ENCODE peak calls at places on chromosome 16, in seven cellular contexts. One of them, this sample, is unnamed.

GRCh38 chr16:59698341-59698979 is 964.3 kb upstream of the GOT2 start:
- DNase-seq in effector memory CD4-positive, alpha-beta T cell: no peak
- DNase-seq in GM12864: no peak
- DNase-seq in stimulated activated CD8-positive, alpha-beta memory T cell treated with anti-CD3 and anti-CD28 coated beads, Interleukin-7, amount 100 ng/mL, for 24 hours: no peak
- DNase-seq in stimulated activated CD4-positive, alpha-beta T cell treated with anti-CD3 and anti-CD28 coated beads, Interleukin-1b, Interleukin-23, amount 100 ng/mL, for 1 hour: no peak
- DNase-seq in Right ventricle myocardium superior: no peak
- DNase-seq in HFF-Myc: peak
- DNase-seq in this sample: peak

GRCh38 chr16:49457196-49457595 is 83.6 kb downstream of the C16orf78 start:
- DNase-seq in effector memory CD4-positive, alpha-beta T cell: no peak
- DNase-seq in GM12864: no peak
- DNase-seq in Right ventricle myocardium superior: no peak
- DNase-seq in stimulated activated CD8-positive, alpha-beta memory T cell treated with anti-CD3 and anti-CD28 coated beads, Interleukin-7, amount 100 ng/mL, for 24 hours: no peak
- DNase-seq in stimulated activated CD4-positive, alpha-beta T cell treated with anti-CD3 and anti-CD28 coated beads, Interleukin-1b, Interleukin-23, amount 100 ng/mL, for 1 hour: no peak
- DNase-seq in HFF-Myc: no peak
- DNase-seq in this sample: no peak

GRCh38 chr16:59126486-59126885 is 392.4 kb upstream of the GOT2 start:
- DNase-seq in stimulated activated CD8-positive, alpha-beta memory T cell treated with anti-CD3 and anti-CD28 coated beads, Interleukin-7, amount 100 ng/mL, for 24 hours: no peak
- DNase-seq in HFF-Myc: no peak
- DNase-seq in effector memory CD4-positive, alpha-beta T cell: no peak
- DNase-seq in stimulated activated CD4-positive, alpha-beta T cell treated with anti-CD3 and anti-CD28 coated beads, Interleukin-1b, Interleukin-23, amount 100 ng/mL, for 1 hour: no peak
- DNase-seq in GM12864: no peak
- DNase-seq in Right ventricle myocardium superior: no peak
- DNase-seq in this sample: peak

GRCh38 chr16:3474136-3474779 is 21.0 kb downstream of the C16orf90 start:
- DNase-seq in effector memory CD4-positive, alpha-beta T cell: no peak
- DNase-seq in GM12864: no peak
- DNase-seq in stimulated activated CD8-positive, alpha-beta memory T cell treated with anti-CD3 and anti-CD28 coated beads, Interleukin-7, amount 100 ng/mL, for 24 hours: no peak
- DNase-seq in Right ventricle myocardium superior: peak
- DNase-seq in HFF-Myc: no peak
- DNase-seq in stimulated activated CD4-positive, alpha-beta T cell treated with anti-CD3 and anti-CD28 coated beads, Interleukin-1b, Interleukin-23, amount 100 ng/mL, for 1 hour: no peak
- DNase-seq in this sample: no peak

GRCh38 chr16:646679-647172 is 2.4 kb upstream of the WDR90 start:
- DNase-seq in stimulated activated CD4-positive, alpha-beta T cell treated with anti-CD3 and anti-CD28 coated beads, Interleukin-1b, Interleukin-23, amount 100 ng/mL, for 1 hour: no peak
- DNase-seq in effector memory CD4-positive, alpha-beta T cell: no peak
- DNase-seq in GM12864: no peak
- DNase-seq in Right ventricle myocardium superior: no peak
- DNase-seq in stimulated activated CD8-positive, alpha-beta memory T cell treated with anti-CD3 and anti-CD28 coated beads, Interleukin-7, amount 100 ng/mL, for 24 hours: no peak
- DNase-seq in HFF-Myc: no peak
- DNase-seq in this sample: no peak

GRCh38 chr16:69266334-69267063 is 44.7 kb upstream of the VPS4A start:
- DNase-seq in Right ventricle myocardium superior: no peak
- DNase-seq in effector memory CD4-positive, alpha-beta T cell: no peak
- DNase-seq in HFF-Myc: no peak
- DNase-seq in stimulated activated CD4-positive, alpha-beta T cell treated with anti-CD3 and anti-CD28 coated beads, Interleukin-1b, Interleukin-23, amount 100 ng/mL, for 1 hour: no peak
- DNase-seq in stimulated activated CD8-positive, alpha-beta memory T cell treated with anti-CD3 and anti-CD28 coated beads, Interleukin-7, amount 100 ng/mL, for 24 hours: no peak
- DNase-seq in GM12864: no peak
- DNase-seq in this sample: no peak

GRCh38 chr16:67862623-67863583 is 9.9 kb upstream of the EDC4 start:
- DNase-seq in stimulated activated CD8-positive, alpha-beta memory T cell treated with anti-CD3 and anti-CD28 coated beads, Interleukin-7, amount 100 ng/mL, for 24 hours: no peak
- DNase-seq in Right ventricle myocardium superior: peak
- DNase-seq in stimulated activated CD4-positive, alpha-beta T cell treated with anti-CD3 and anti-CD28 coated beads, Interleukin-1b, Interleukin-23, amount 100 ng/mL, for 1 hour: no peak
- DNase-seq in GM12864: no peak
- DNase-seq in effector memory CD4-positive, alpha-beta T cell: no peak
- DNase-seq in HFF-Myc: no peak
- DNase-seq in this sample: no peak

GRCh38 chr16:54936979-54937672 is 6.5 kb downstream of the IRX5 start:
- DNase-seq in effector memory CD4-positive, alpha-beta T cell: no peak
- DNase-seq in stimulated activated CD4-positive, alpha-beta T cell treated with anti-CD3 and anti-CD28 coated beads, Interleukin-1b, Interleukin-23, amount 100 ng/mL, for 1 hour: no peak
- DNase-seq in HFF-Myc: no peak
- DNase-seq in GM12864: no peak
- DNase-seq in stimulated activated CD8-positive, alpha-beta memory T cell treated with anti-CD3 and anti-CD28 coated beads, Interleukin-7, amount 100 ng/mL, for 24 hours: no peak
- DNase-seq in Right ventricle myocardium superior: no peak
- DNase-seq in this sample: no peak

GRCh38 chr16:66474750-66475199 is 47.7 kb downstream of the BEAN1 start:
- DNase-seq in HFF-Myc: no peak
- DNase-seq in GM12864: peak
- DNase-seq in effector memory CD4-positive, alpha-beta T cell: peak
- DNase-seq in stimulated activated CD8-positive, alpha-beta memory T cell treated with anti-CD3 and anti-CD28 coated beads, Interleukin-7, amount 100 ng/mL, for 24 hours: peak
- DNase-seq in Right ventricle myocardium superior: no peak
- DNase-seq in stimulated activated CD4-positive, alpha-beta T cell treated with anti-CD3 and anti-CD28 coated beads, Interleukin-1b, Interleukin-23, amount 100 ng/mL, for 1 hour: no peak
- DNase-seq in this sample: no peak

GRCh38 chr16:87043273-87044030 is 273.7 kb downstream of the C16orf95 start:
- DNase-seq in GM12864: no peak
- DNase-seq in stimulated activated CD8-positive, alpha-beta memory T cell treated with anti-CD3 and anti-CD28 coated beads, Interleukin-7, amount 100 ng/mL, for 24 hours: no peak
- DNase-seq in HFF-Myc: no peak
- DNase-seq in stimulated activated CD4-positive, alpha-beta T cell treated with anti-CD3 and anti-CD28 coated beads, Interleukin-1b, Interleukin-23, amount 100 ng/mL, for 1 hour: no peak
- DNase-seq in Right ventricle myocardium superior: no peak
- DNase-seq in effector memory CD4-positive, alpha-beta T cell: no peak
- DNase-seq in this sample: no peak

GRCh38 chr16:84680165-84680842 is 19.5 kb upstream of the USP10 start:
- DNase-seq in Right ventricle myocardium superior: no peak
- DNase-seq in HFF-Myc: no peak
- DNase-seq in GM12864: no peak
- DNase-seq in stimulated activated CD8-positive, alpha-beta memory T cell treated with anti-CD3 and anti-CD28 coated beads, Interleukin-7, amount 100 ng/mL, for 24 hours: no peak
- DNase-seq in stimulated activated CD4-positive, alpha-beta T cell treated with anti-CD3 and anti-CD28 coated beads, Interleukin-1b, Interleukin-23, amount 100 ng/mL, for 1 hour: no peak
- DNase-seq in effector memory CD4-positive, alpha-beta T cell: no peak
- DNase-seq in this sample: no peak

GRCh38 chr16:87582221-87582965 is 19.9 kb upstream of the JPH3 start:
- DNase-seq in stimulated activated CD8-positive, alpha-beta memory T cell treated with anti-CD3 and anti-CD28 coated beads, Interleukin-7, amount 100 ng/mL, for 24 hours: no peak
- DNase-seq in Right ventricle myocardium superior: peak
- DNase-seq in GM12864: no peak
- DNase-seq in HFF-Myc: no peak
- DNase-seq in effector memory CD4-positive, alpha-beta T cell: no peak
- DNase-seq in stimulated activated CD4-positive, alpha-beta T cell treated with anti-CD3 and anti-CD28 coated beads, Interleukin-1b, Interleukin-23, amount 100 ng/mL, for 1 hour: no peak
- DNase-seq in this sample: no peak

GRCh38 chr16:50378417-50378816 is 9.6 kb upstream of the BRD7 start:
- DNase-seq in Right ventricle myocardium superior: no peak
- DNase-seq in GM12864: no peak
- DNase-seq in effector memory CD4-positive, alpha-beta T cell: no peak
- DNase-seq in stimulated activated CD8-positive, alpha-beta memory T cell treated with anti-CD3 and anti-CD28 coated beads, Interleukin-7, amount 100 ng/mL, for 24 hours: no peak
- DNase-seq in HFF-Myc: no peak
- DNase-seq in stimulated activated CD4-positive, alpha-beta T cell treated with anti-CD3 and anti-CD28 coated beads, Interleukin-1b, Interleukin-23, amount 100 ng/mL, for 1 hour: no peak
- DNase-seq in this sample: no peak

GRCh38 chr16:6642271-6642670 is 690.4 kb upstream of the RBFOX1 start:
- DNase-seq in effector memory CD4-positive, alpha-beta T cell: no peak
- DNase-seq in stimulated activated CD4-positive, alpha-beta T cell treated with anti-CD3 and anti-CD28 coated beads, Interleukin-1b, Interleukin-23, amount 100 ng/mL, for 1 hour: no peak
- DNase-seq in HFF-Myc: no peak
- DNase-seq in Right ventricle myocardium superior: no peak
- DNase-seq in GM12864: no peak
- DNase-seq in stimulated activated CD8-positive, alpha-beta memory T cell treated with anti-CD3 and anti-CD28 coated beads, Interleukin-7, amount 100 ng/mL, for 24 hours: no peak
- DNase-seq in this sample: no peak

GRCh38 chr16:46753015-46753414 is 4.9 kb upstream of the MYLK3 start:
- DNase-seq in HFF-Myc: no peak
- DNase-seq in Right ventricle myocardium superior: peak
- DNase-seq in effector memory CD4-positive, alpha-beta T cell: no peak
- DNase-seq in GM12864: no peak
- DNase-seq in stimulated activated CD8-positive, alpha-beta memory T cell treated with anti-CD3 and anti-CD28 coated beads, Interleukin-7, amount 100 ng/mL, for 24 hours: no peak
- DNase-seq in stimulated activated CD4-positive, alpha-beta T cell treated with anti-CD3 and anti-CD28 coated beads, Interleukin-1b, Interleukin-23, amount 100 ng/mL, for 1 hour: no peak
- DNase-seq in this sample: no peak

GRCh38 chr16:10940501-10941079 is 1.7 kb downstream of the DEXI start:
- DNase-seq in stimulated activated CD8-positive, alpha-beta memory T cell treated with anti-CD3 and anti-CD28 coated beads, Interleukin-7, amount 100 ng/mL, for 24 hours: no peak
- DNase-seq in stimulated activated CD4-positive, alpha-beta T cell treated with anti-CD3 and anti-CD28 coated beads, Interleukin-1b, Interleukin-23, amount 100 ng/mL, for 1 hour: no peak
- DNase-seq in GM12864: no peak
- DNase-seq in effector memory CD4-positive, alpha-beta T cell: no peak
- DNase-seq in Right ventricle myocardium superior: peak
- DNase-seq in HFF-Myc: no peak
- DNase-seq in this sample: no peak

GRCh38 chr16:80250376-80250775 is 290.4 kb upstream of the DYNLRB2 start:
- DNase-seq in stimulated activated CD8-positive, alpha-beta memory T cell treated with anti-CD3 and anti-CD28 coated beads, Interleukin-7, amount 100 ng/mL, for 24 hours: no peak
- DNase-seq in GM12864: no peak
- DNase-seq in stimulated activated CD4-positive, alpha-beta T cell treated with anti-CD3 and anti-CD28 coated beads, Interleukin-1b, Interleukin-23, amount 100 ng/mL, for 1 hour: no peak
- DNase-seq in effector memory CD4-positive, alpha-beta T cell: no peak
- DNase-seq in Right ventricle myocardium superior: no peak
- DNase-seq in HFF-Myc: no peak
- DNase-seq in this sample: no peak

GRCh38 chr16:85354623-85355514 is 242.6 kb upstream of the CIBAR2 start:
- DNase-seq in stimulated activated CD4-positive, alpha-beta T cell treated with anti-CD3 and anti-CD28 coated beads, Interleukin-1b, Interleukin-23, amount 100 ng/mL, for 1 hour: no peak
- DNase-seq in effector memory CD4-positive, alpha-beta T cell: no peak
- DNase-seq in HFF-Myc: peak
- DNase-seq in Right ventricle myocardium superior: no peak
- DNase-seq in stimulated activated CD8-positive, alpha-beta memory T cell treated with anti-CD3 and anti-CD28 coated beads, Interleukin-7, amount 100 ng/mL, for 24 hours: no peak
- DNase-seq in GM12864: no peak
- DNase-seq in this sample: no peak

GRCh38 chr16:82108101-82108500 is 61.9 kb downstream of the MPHOSPH6 start:
- DNase-seq in GM12864: no peak
- DNase-seq in Right ventricle myocardium superior: no peak
- DNase-seq in stimulated activated CD8-positive, alpha-beta memory T cell treated with anti-CD3 and anti-CD28 coated beads, Interleukin-7, amount 100 ng/mL, for 24 hours: no peak
- DNase-seq in HFF-Myc: no peak
- DNase-seq in stimulated activated CD4-positive, alpha-beta T cell treated with anti-CD3 and anti-CD28 coated beads, Interleukin-1b, Interleukin-23, amount 100 ng/mL, for 1 hour: no peak
- DNase-seq in effector memory CD4-positive, alpha-beta T cell: no peak
- DNase-seq in this sample: no peak

GRCh38 chr16:51268237-51268636 is 117.2 kb upstream of the SALL1 start:
- DNase-seq in stimulated activated CD4-positive, alpha-beta T cell treated with anti-CD3 and anti-CD28 coated beads, Interleukin-1b, Interleukin-23, amount 100 ng/mL, for 1 hour: no peak
- DNase-seq in stimulated activated CD8-positive, alpha-beta memory T cell treated with anti-CD3 and anti-CD28 coated beads, Interleukin-7, amount 100 ng/mL, for 24 hours: no peak
- DNase-seq in HFF-Myc: no peak
- DNase-seq in GM12864: no peak
- DNase-seq in effector memory CD4-positive, alpha-beta T cell: no peak
- DNase-seq in Right ventricle myocardium superior: no peak
- DNase-seq in this sample: no peak

GRCh38 chr16:88387941-88388627 is 5.3 kb downstream of the ZNF469 start:
- DNase-seq in effector memory CD4-positive, alpha-beta T cell: no peak
- DNase-seq in HFF-Myc: no peak
- DNase-seq in Right ventricle myocardium superior: peak
- DNase-seq in stimulated activated CD8-positive, alpha-beta memory T cell treated with anti-CD3 and anti-CD28 coated beads, Interleukin-7, amount 100 ng/mL, for 24 hours: no peak
- DNase-seq in GM12864: no peak
- DNase-seq in stimulated activated CD4-positive, alpha-beta T cell treated with anti-CD3 and anti-CD28 coated beads, Interleukin-1b, Interleukin-23, amount 100 ng/mL, for 1 hour: no peak
- DNase-seq in this sample: no peak

GRCh38 chr16:11698271-11698689 is 30.0 kb downstream of the SNN start:
- DNase-seq in effector memory CD4-positive, alpha-beta T cell: no peak
- DNase-seq in HFF-Myc: no peak
- DNase-seq in Right ventricle myocardium superior: no peak
- DNase-seq in stimulated activated CD4-positive, alpha-beta T cell treated with anti-CD3 and anti-CD28 coated beads, Interleukin-1b, Interleukin-23, amount 100 ng/mL, for 1 hour: no peak
- DNase-seq in GM12864: no peak
- DNase-seq in stimulated activated CD8-positive, alpha-beta memory T cell treated with anti-CD3 and anti-CD28 coated beads, Interleukin-7, amount 100 ng/mL, for 24 hours: no peak
- DNase-seq in this sample: no peak

GRCh38 chr16:28258571-28258970 is 33.8 kb upstream of the SBK1 start:
- DNase-seq in GM12864: no peak
- DNase-seq in effector memory CD4-positive, alpha-beta T cell: no peak
- DNase-seq in HFF-Myc: no peak
- DNase-seq in Right ventricle myocardium superior: peak
- DNase-seq in stimulated activated CD8-positive, alpha-beta memory T cell treated with anti-CD3 and anti-CD28 coated beads, Interleukin-7, amount 100 ng/mL, for 24 hours: no peak
- DNase-seq in stimulated activated CD4-positive, alpha-beta T cell treated with anti-CD3 and anti-CD28 coated beads, Interleukin-1b, Interleukin-23, amount 100 ng/mL, for 1 hour: no peak
- DNase-seq in this sample: no peak

GRCh38 chr16:11556945-11557720 is 29.6 kb downstream of the LITAF start:
- DNase-seq in GM12864: no peak
- DNase-seq in effector memory CD4-positive, alpha-beta T cell: no peak
- DNase-seq in HFF-Myc: no peak
- DNase-seq in stimulated activated CD8-positive, alpha-beta memory T cell treated with anti-CD3 and anti-CD28 coated beads, Interleukin-7, amount 100 ng/mL, for 24 hours: no peak
- DNase-seq in stimulated activated CD4-positive, alpha-beta T cell treated with anti-CD3 and anti-CD28 coated beads, Interleukin-1b, Interleukin-23, amount 100 ng/mL, for 1 hour: no peak
- DNase-seq in Right ventricle myocardium superior: no peak
- DNase-seq in this sample: no peak

GRCh38 chr16:88924834-88925539 is 52.0 kb downstream of the CBFA2T3 start:
- DNase-seq in stimulated activated CD8-positive, alpha-beta memory T cell treated with anti-CD3 and anti-CD28 coated beads, Interleukin-7, amount 100 ng/mL, for 24 hours: no peak
- DNase-seq in HFF-Myc: peak
- DNase-seq in effector memory CD4-positive, alpha-beta T cell: no peak
- DNase-seq in GM12864: no peak
- DNase-seq in Right ventricle myocardium superior: no peak
- DNase-seq in stimulated activated CD4-positive, alpha-beta T cell treated with anti-CD3 and anti-CD28 coated beads, Interleukin-1b, Interleukin-23, amount 100 ng/mL, for 1 hour: no peak
- DNase-seq in this sample: peak

GRCh38 chr16:73326770-73327470 is 279.0 kb upstream of the ZFHX3 start:
- DNase-seq in Right ventricle myocardium superior: no peak
- DNase-seq in effector memory CD4-positive, alpha-beta T cell: no peak
- DNase-seq in stimulated activated CD4-positive, alpha-beta T cell treated with anti-CD3 and anti-CD28 coated beads, Interleukin-1b, Interleukin-23, amount 100 ng/mL, for 1 hour: no peak
- DNase-seq in stimulated activated CD8-positive, alpha-beta memory T cell treated with anti-CD3 and anti-CD28 coated beads, Interleukin-7, amount 100 ng/mL, for 24 hours: no peak
- DNase-seq in GM12864: no peak
- DNase-seq in HFF-Myc: no peak
- DNase-seq in this sample: no peak

GRCh38 chr16:80541306-80541694 is 507 bp downstream of the DYNLRB2 start:
- DNase-seq in Right ventricle myocardium superior: no peak
- DNase-seq in GM12864: no peak
- DNase-seq in stimulated activated CD4-positive, alpha-beta T cell treated with anti-CD3 and anti-CD28 coated beads, Interleukin-1b, Interleukin-23, amount 100 ng/mL, for 1 hour: no peak
- DNase-seq in effector memory CD4-positive, alpha-beta T cell: no peak
- DNase-seq in stimulated activated CD8-positive, alpha-beta memory T cell treated with anti-CD3 and anti-CD28 coated beads, Interleukin-7, amount 100 ng/mL, for 24 hours: no peak
- DNase-seq in HFF-Myc: no peak
- DNase-seq in this sample: no peak

GRCh38 chr16:61730997-61731396 is 305.2 kb downstream of the CDH8 start:
- DNase-seq in HFF-Myc: no peak
- DNase-seq in stimulated activated CD4-positive, alpha-beta T cell treated with anti-CD3 and anti-CD28 coated beads, Interleukin-1b, Interleukin-23, amount 100 ng/mL, for 1 hour: no peak
- DNase-seq in effector memory CD4-positive, alpha-beta T cell: no peak
- DNase-seq in GM12864: no peak
- DNase-seq in stimulated activated CD8-positive, alpha-beta memory T cell treated with anti-CD3 and anti-CD28 coated beads, Interleukin-7, amount 100 ng/mL, for 24 hours: no peak
- DNase-seq in Right ventricle myocardium superior: no peak
- DNase-seq in this sample: no peak